ENCODE peak calls at places on chromosomes 12 and 14, in six cellular contexts. L, C, V, N, K and F are unnamed samples.

GRCh38 chr12:109595321-109595902 is 21.8 kb downstream of the MVK start:
- DNase-seq in N (no peak), K (no peak), L (no peak), C (no peak), V (no peak), F (no peak)

GRCh38 chr12:113700943-113701342 is 229.3 kb upstream of the LHX5 start:
- DNase-seq in L (peak; percentile 88), N (no peak), C (peak; percentile 24), K (no peak), V (no peak), F (no peak)

GRCh38 chr12:57451233-57451778 is 3.8 kb upstream of the INHBE start:
- DNase-seq in V (no peak), N (no peak), L (no peak), C (no peak), K (no peak), F (no peak)

GRCh38 chr14:71610797-71611196 is 321.4 kb upstream of the RGS6 start:
- DNase-seq in L (no peak), V (no peak), C (no peak), K (no peak), N (no peak), F (no peak)

GRCh38 chr14:68157971-68158371 is 338.4 kb downstream of the RAD51B start:
- DNase-seq in C (peak; percentile 66), L (no peak), N (no peak), V (no peak), K (no peak), F (no peak)

GRCh38 chr14:99769123-99769522 is 24.1 kb upstream of the EML1 start:
- DNase-seq in V (no peak), L (no peak), C (no peak), N (no peak), K (no peak), F (no peak)

GRCh38 chr12:113870035-113870434 is 96.1 kb downstream of the RBM19 start:
- DNase-seq in L (no peak), V (no peak), N (no peak), K (no peak), C (no peak), F (no peak)

GRCh38 chr12:132263061-132263360 is 66.4 kb downstream of the GALNT9 start:
- DNase-seq in C (no peak), L (no peak), V (no peak), N (no peak), K (no peak), F (no peak)

GRCh38 chr12:125371023-125371422 is 305.8 kb downstream of the AACS start:
- DNase-seq in C (no peak), K (no peak), V (no peak), N (no peak), L (no peak), F (no peak)

GRCh38 chr14:93112891-93113677 is 2.6 kb downstream of the ITPK1 start:
- DNase-seq in N (peak; percentile 83), L (peak; percentile 81), K (peak; percentile 48), C (peak; percentile 19), V (peak; percentile 77), F (peak; percentile 76)

GRCh38 chr14:76894308-76894707 is 68.1 kb downstream of the LRRC74A start:
- DNase-seq in L (no peak), N (no peak), K (no peak), V (no peak), C (no peak), F (no peak)

GRCh38 chr12:48197967-48198618 is 5.0 kb downstream of the OR10AD1 start:
- DNase-seq in N (peak; percentile 90), C (peak; percentile 78), V (peak; percentile 99), K (peak; percentile 90), L (peak; percentile 98), F (peak; percentile 96)

GRCh38 chr12:112303004-112303403 is 79.2 kb downstream of the HECTD4 start:
- DNase-seq in C (no peak), L (no peak), K (no peak), N (no peak), V (no peak), F (peak; percentile 77)

GRCh38 chr12:58316926-58317325 is 375.6 kb downstream of the ATP23 start:
- DNase-seq in K (no peak), C (no peak), N (no peak), V (no peak), L (no peak), F (no peak)

GRCh38 chr12:106753526-106753925 is 21.0 kb upstream of the RIC8B start:
- DNase-seq in L (no peak), C (no peak), N (no peak), K (no peak), V (no peak), F (peak; percentile 62)

GRCh38 chr14:23286020-23286903 is at the start of gene HOMEZ:
- DNase-seq in N (peak; percentile 99), K (peak; percentile 99), C (peak; percentile 90), V (peak; percentile 99), L (peak; percentile 99), F (peak; percentile 97)

GRCh38 chr12:63961543-63961942 is 117.0 kb downstream of the SRGAP1 start:
- DNase-seq in C (no peak), N (no peak), K (no peak), L (no peak), V (no peak), F (no peak)

GRCh38 chr14:25431211-25432076 is 381.5 kb upstream of the STXBP6 start:
- DNase-seq in C (no peak), N (no peak), V (no peak), K (no peak), L (peak; percentile 51), F (no peak)

GRCh38 chr14:61841145-61841544 is 78.9 kb downstream of the SNAPC1 start:
- DNase-seq in N (no peak), L (no peak), V (no peak), K (no peak), C (no peak), F (no peak)

GRCh38 chr12:53207042-53207441 is at the start of gene ITGB7:
- DNase-seq in V (no peak), L (no peak), K (no peak), N (no peak), C (no peak), F (peak; percentile 77)

GRCh38 chr12:41701943-41702601 is 442.6 kb downstream of the GXYLT1 start:
- DNase-seq in C (no peak), N (no peak), L (no peak), K (no peak), V (no peak), F (no peak)

GRCh38 chr14:99774526-99775307 is 18.5 kb upstream of the EML1 start:
- DNase-seq in K (peak; percentile 10), V (peak; percentile 56), C (no peak), L (no peak), N (peak; percentile 10), F (no peak)

GRCh38 chr14:99699071-99699760 is 15.1 kb downstream of the CYP46A1 start:
- DNase-seq in L (no peak), V (no peak), K (no peak), N (no peak), C (no peak), F (no peak)

GRCh38 chr14:22569106-22569748 is 19.8 kb downstream of the DAD1 start:
- DNase-seq in V (no peak), N (no peak), L (no peak), K (no peak), C (no peak), F (no peak)

GRCh38 chr14:89775161-89775560 is 179.4 kb downstream of the EFCAB11 start:
- DNase-seq in L (no peak), C (no peak), K (no peak), V (no peak), N (no peak), F (no peak)

GRCh38 chr14:97120204-97121120 is 323.3 kb downstream of the VRK1 start:
- DNase-seq in L (no peak), N (no peak), C (no peak), K (no peak), V (no peak), F (no peak)

GRCh38 chr12:9064815-9065606 is 50.7 kb downstream of the A2M start:
- DNase-seq in L (peak; percentile 80), V (peak; percentile 79), K (peak; percentile 73), C (no peak), N (no peak), F (peak; percentile 38)

GRCh38 chr12:15230751-15231150 is 9.5 kb upstream of the RERG start:
- DNase-seq in K (no peak), V (no peak), C (no peak), L (no peak), N (no peak), F (no peak)

GRCh38 chr14:100708349-100709217 is 18.1 kb upstream of the DLK1 start:
- DNase-seq in N (no peak), C (no peak), V (peak; percentile 70), K (no peak), L (peak; percentile 81), F (no peak)

GRCh38 chr14:49460647-49461046 is 125.5 kb downstream of the RPS29 start:
- DNase-seq in V (no peak), N (no peak), C (no peak), L (no peak), K (no peak), F (no peak)

GRCh38 chr14:54591461-54592245 is 24.7 kb downstream of the SAMD4A start:
- DNase-seq in V (no peak), K (no peak), C (no peak), L (no peak), N (no peak), F (no peak)

GRCh38 chr14:75127903-75128595 is 1.2 kb upstream of the NEK9 start:
- DNase-seq in V (no peak), L (no peak), N (no peak), C (no peak), K (no peak), F (no peak)

GRCh38 chr12:13219320-13219719 is 22.8 kb downstream of the EMP1 start:
- DNase-seq in V (no peak), K (no peak), C (no peak), L (no peak), N (no peak), F (no peak)

GRCh38 chr14:99519347-99519881 is 38.2 kb downstream of the CCNK start:
- DNase-seq in V (no peak), N (no peak), L (no peak), K (no peak), C (no peak), F (no peak)

GRCh38 chr14:90403065-90403464 is 6.2 kb downstream of the CALM1 start:
- DNase-seq in V (no peak), L (no peak), C (no peak), N (no peak), K (no peak), F (no peak)

GRCh38 chr12:47551426-47551851 is 154.4 kb downstream of the RPAP3 start:
- DNase-seq in N (no peak), V (no peak), C (peak; percentile 67), L (no peak), K (no peak), F (no peak)

GRCh38 chr12:30640392-30640791 is 55.3 kb downstream of the IPO8 start:
- DNase-seq in L (no peak), V (no peak), K (no peak), C (no peak), N (no peak), F (no peak)